ENCODE peak calls at places on chromosomes 3 and 15, in seven cellular contexts. One of them, this sample, is unnamed.

GRCh38 chr3:157127268-157127667 is 32.7 kb downstream of the CCNL1 start:
- DNase-seq in K562: no peak
- DNase-seq in fibroblast of mammary gland: peak
- DNase-seq in fibroblast of the aortic adventitia: no peak
- DNase-seq in IMR-90: peak
- DNase-seq in fibroblast of pulmonary artery: no peak
- DNase-seq in HepG2: no peak
- DNase-seq in this sample: no peak

GRCh38 chr3:155701882-155702465 is 42.9 kb downstream of the PLCH1 start:
- DNase-seq in K562: peak
- DNase-seq in fibroblast of mammary gland: peak
- DNase-seq in fibroblast of the aortic adventitia: peak
- DNase-seq in IMR-90: peak
- DNase-seq in fibroblast of pulmonary artery: peak
- DNase-seq in HepG2: peak
- DNase-seq in this sample: peak

GRCh38 chr3:191637611-191638010 is 176.6 kb downstream of the PYDC2 start:
- DNase-seq in K562: no peak
- DNase-seq in fibroblast of mammary gland: no peak
- DNase-seq in fibroblast of the aortic adventitia: no peak
- DNase-seq in IMR-90: no peak
- DNase-seq in fibroblast of pulmonary artery: no peak
- DNase-seq in HepG2: no peak
- DNase-seq in this sample: no peak

GRCh38 chr3:185764168-185764988 is 60.5 kb downstream of the IGF2BP2 start:
- DNase-seq in K562: no peak
- DNase-seq in fibroblast of mammary gland: peak
- DNase-seq in fibroblast of the aortic adventitia: peak
- DNase-seq in IMR-90: peak
- DNase-seq in fibroblast of pulmonary artery: peak
- DNase-seq in HepG2: no peak
- DNase-seq in this sample: peak

GRCh38 chr3:21290557-21290956 is 460.5 kb downstream of the ZNF385D start:
- DNase-seq in K562: peak
- DNase-seq in fibroblast of mammary gland: no peak
- DNase-seq in fibroblast of the aortic adventitia: no peak
- DNase-seq in IMR-90: no peak
- DNase-seq in fibroblast of pulmonary artery: peak
- DNase-seq in HepG2: no peak
- DNase-seq in this sample: no peak

GRCh38 chr3:38738630-38739395 is 77.2 kb downstream of the SCN10A start:
- DNase-seq in K562: peak
- DNase-seq in fibroblast of mammary gland: peak
- DNase-seq in fibroblast of the aortic adventitia: peak
- DNase-seq in IMR-90: peak
- DNase-seq in fibroblast of pulmonary artery: peak
- DNase-seq in HepG2: peak
- DNase-seq in this sample: peak

GRCh38 chr3:127151992-127152391 is 40.9 kb upstream of the PRR23E start:
- DNase-seq in K562: no peak
- DNase-seq in fibroblast of mammary gland: peak
- DNase-seq in fibroblast of the aortic adventitia: peak
- DNase-seq in IMR-90: peak
- DNase-seq in fibroblast of pulmonary artery: no peak
- DNase-seq in HepG2: no peak
- DNase-seq in this sample: no peak

GRCh38 chr3:132087356-132087755 is 52.5 kb upstream of the CPNE4 start:
- DNase-seq in K562: no peak
- DNase-seq in fibroblast of mammary gland: no peak
- DNase-seq in fibroblast of the aortic adventitia: no peak
- DNase-seq in IMR-90: no peak
- DNase-seq in fibroblast of pulmonary artery: no peak
- DNase-seq in HepG2: no peak
- DNase-seq in this sample: no peak

GRCh38 chr3:120274739-120275167 is 10.3 kb downstream of the GPR156 start:
- DNase-seq in K562: no peak
- DNase-seq in fibroblast of mammary gland: peak
- DNase-seq in fibroblast of the aortic adventitia: peak
- DNase-seq in IMR-90: peak
- DNase-seq in fibroblast of pulmonary artery: peak
- DNase-seq in HepG2: peak
- DNase-seq in this sample: peak

GRCh38 chr15:56963719-56964118 is 45.3 kb downstream of the TCF12 start:
- DNase-seq in K562: no peak
- DNase-seq in fibroblast of mammary gland: no peak
- DNase-seq in fibroblast of the aortic adventitia: peak
- DNase-seq in IMR-90: no peak
- DNase-seq in fibroblast of pulmonary artery: peak
- DNase-seq in HepG2: peak
- DNase-seq in this sample: peak

GRCh38 chr3:70003119-70003518 is 3.6 kb downstream of the SAMMSON start:
- DNase-seq in K562: no peak
- DNase-seq in fibroblast of mammary gland: no peak
- DNase-seq in fibroblast of the aortic adventitia: no peak
- DNase-seq in IMR-90: no peak
- DNase-seq in fibroblast of pulmonary artery: no peak
- DNase-seq in HepG2: no peak
- DNase-seq in this sample: no peak

DNA sequence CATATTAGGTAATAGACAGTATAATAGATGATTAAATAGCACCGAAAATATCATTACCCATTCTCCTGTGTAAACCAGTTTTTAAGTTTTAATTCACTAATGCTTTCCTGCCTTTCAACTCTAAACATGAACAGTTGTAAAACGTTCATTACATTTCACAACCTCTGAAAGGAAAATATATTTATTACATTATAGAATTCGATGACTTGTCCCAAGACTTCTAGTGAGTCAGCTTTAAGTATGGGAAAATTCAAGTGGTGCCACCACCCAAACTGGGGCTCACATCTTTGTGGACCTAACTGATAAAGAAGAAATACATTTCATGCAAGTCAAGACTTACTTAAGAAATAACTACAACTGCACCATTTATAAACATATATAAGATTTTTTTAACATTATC is 2.0 kb downstream of the TRIM59 start:
- DNase-seq in K562: peak
- DNase-seq in fibroblast of mammary gland: peak
- DNase-seq in fibroblast of the aortic adventitia: peak
- DNase-seq in IMR-90: peak
- DNase-seq in fibroblast of pulmonary artery: peak
- DNase-seq in HepG2: no peak
- DNase-seq in this sample: peak
- H3K4me3 ChIP-seq in K562: peak
- H3K4me3 ChIP-seq in fibroblast of mammary gland: peak
- H3K4me3 ChIP-seq in fibroblast of the aortic adventitia: peak
- H3K4me3 ChIP-seq in IMR-90: peak
- H3K4me3 ChIP-seq in fibroblast of pulmonary artery: peak
- H3K4me3 ChIP-seq in HepG2: no peak
- H3K4me3 ChIP-seq in this sample: peak

DNA sequence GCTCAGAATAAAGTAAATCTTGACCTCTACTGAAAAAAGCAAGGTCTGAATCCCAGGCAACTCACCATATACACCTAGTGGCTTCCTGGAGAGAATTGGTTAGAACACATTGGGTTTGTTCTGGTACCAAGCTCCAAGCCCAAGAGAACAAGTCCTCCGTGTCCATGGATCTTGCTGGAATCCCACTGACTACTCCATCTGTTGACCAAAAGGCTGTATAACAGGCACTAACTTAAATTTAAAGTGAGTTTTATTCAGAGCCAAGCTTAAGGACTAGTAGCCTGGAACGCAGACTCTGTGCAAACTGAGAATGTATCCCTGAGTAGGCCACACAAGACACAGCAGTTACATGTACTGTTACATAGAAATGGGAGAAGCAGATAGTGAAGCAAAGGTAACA is 342.1 kb upstream of the LRRC3B start:
- DNase-seq in K562: no peak
- DNase-seq in fibroblast of mammary gland: no peak
- DNase-seq in fibroblast of the aortic adventitia: no peak
- DNase-seq in IMR-90: no peak
- DNase-seq in fibroblast of pulmonary artery: no peak
- DNase-seq in HepG2: no peak
- DNase-seq in this sample: no peak
- TF ChIP-seq CTCF in K562: no peak
- TF ChIP-seq CTCF in fibroblast of mammary gland: no peak
- TF ChIP-seq CTCF in fibroblast of the aortic adventitia: no peak
- TF ChIP-seq CTCF in IMR-90: no peak
- TF ChIP-seq CTCF in fibroblast of pulmonary artery: no peak
- TF ChIP-seq CTCF in HepG2: no peak
- TF ChIP-seq CTCF in this sample: no peak

GRCh38 chr3:32837366-32837765 is 19.6 kb downstream of the TRIM71 start:
- DNase-seq in K562: no peak
- DNase-seq in fibroblast of mammary gland: no peak
- DNase-seq in fibroblast of the aortic adventitia: no peak
- DNase-seq in IMR-90: no peak
- DNase-seq in fibroblast of pulmonary artery: no peak
- DNase-seq in HepG2: no peak
- DNase-seq in this sample: no peak

GRCh38 chr3:32835049-32835371 is 17.2 kb downstream of the TRIM71 start:
- DNase-seq in K562: no peak
- DNase-seq in fibroblast of mammary gland: no peak
- DNase-seq in fibroblast of the aortic adventitia: no peak
- DNase-seq in IMR-90: no peak
- DNase-seq in fibroblast of pulmonary artery: no peak
- DNase-seq in HepG2: no peak
- DNase-seq in this sample: no peak

GRCh38 chr3:32836601-32837000 is 18.8 kb downstream of the TRIM71 start:
- DNase-seq in K562: no peak
- DNase-seq in fibroblast of mammary gland: no peak
- DNase-seq in fibroblast of the aortic adventitia: no peak
- DNase-seq in IMR-90: no peak
- DNase-seq in fibroblast of pulmonary artery: no peak
- DNase-seq in HepG2: no peak
- DNase-seq in this sample: no peak

GRCh38 chr3:32837789-32838188 is 20.0 kb downstream of the TRIM71 start:
- DNase-seq in K562: no peak
- DNase-seq in fibroblast of mammary gland: no peak
- DNase-seq in fibroblast of the aortic adventitia: no peak
- DNase-seq in IMR-90: no peak
- DNase-seq in fibroblast of pulmonary artery: no peak
- DNase-seq in HepG2: no peak
- DNase-seq in this sample: no peak

DNA sequence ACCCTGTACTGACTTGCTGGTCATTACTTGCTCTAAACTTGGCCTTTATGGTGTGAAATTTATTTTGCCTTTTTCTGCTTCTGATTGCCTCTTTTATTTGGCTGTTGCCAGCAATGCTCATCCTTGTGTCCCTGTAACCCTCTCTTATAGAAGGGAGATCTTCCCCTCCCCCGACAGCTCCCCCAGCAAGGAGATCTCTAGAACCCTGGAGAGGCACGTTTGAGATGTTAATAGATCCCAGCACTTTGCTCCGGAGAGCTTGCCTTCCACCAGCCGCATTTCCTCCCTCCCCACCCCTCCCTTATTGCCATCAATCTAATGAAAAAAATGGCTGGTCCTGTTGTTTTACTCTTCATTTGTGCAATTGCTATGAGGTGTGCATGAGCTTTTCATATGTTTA is 18.1 kb downstream of the TRIM71 start:
- DNase-seq in K562: no peak
- DNase-seq in fibroblast of mammary gland: no peak
- DNase-seq in fibroblast of the aortic adventitia: no peak
- DNase-seq in IMR-90: no peak
- DNase-seq in fibroblast of pulmonary artery: no peak
- DNase-seq in HepG2: no peak
- DNase-seq in this sample: no peak
- H3K4me3 ChIP-seq in K562: no peak
- H3K4me3 ChIP-seq in fibroblast of mammary gland: no peak
- H3K4me3 ChIP-seq in fibroblast of the aortic adventitia: no peak
- H3K4me3 ChIP-seq in IMR-90: no peak
- H3K4me3 ChIP-seq in fibroblast of pulmonary artery: no peak
- H3K4me3 ChIP-seq in HepG2: peak
- H3K4me3 ChIP-seq in this sample: no peak

GRCh38 chr3:183921096-183921495 is 36.4 kb upstream of the PARL start:
- DNase-seq in K562: no peak
- DNase-seq in fibroblast of mammary gland: no peak
- DNase-seq in fibroblast of the aortic adventitia: no peak
- DNase-seq in IMR-90: no peak
- DNase-seq in fibroblast of pulmonary artery: no peak
- DNase-seq in HepG2: no peak
- DNase-seq in this sample: no peak
- TF ChIP-seq CTCF in K562: no peak
- TF ChIP-seq CTCF in fibroblast of mammary gland: no peak
- TF ChIP-seq CTCF in fibroblast of the aortic adventitia: no peak
- TF ChIP-seq CTCF in IMR-90: no peak
- TF ChIP-seq CTCF in fibroblast of pulmonary artery: no peak
- TF ChIP-seq CTCF in HepG2: no peak
- TF ChIP-seq CTCF in this sample: no peak

This sample was measured in choroid plexus epithelial cell.